ENCODE peak calls at places on chromosome 4, in four cellular contexts. V is esophagus squamous epithelium, F is GM12892, C is H54. N is an unnamed sample.

GRCh38 chr4:23422878-23423277 is 467.0 kb downstream of the PPARGC1A start:
- DNase-seq in V (no peak), C (no peak), F (no peak), N (no peak)

GRCh38 chr4:25032126-25032525 is 1.4 kb upstream of the LGI2 start:
- DNase-seq in V (no peak), C (no peak), F (no peak), N (no peak)

GRCh38 chr4:106329027-106329618 is 12.8 kb downstream of the AIMP1 start:
- DNase-seq in F (no peak), C (no peak), V (no peak), N (no peak)

GRCh38 chr4:152534541-152535231 is 1.2 kb downstream of the FBXW7 start:
- DNase-seq in C (no peak), V (no peak), F (no peak), N (peak; percentile 72)

GRCh38 chr4:17760602-17761001 is 20.8 kb downstream of the FAM184B start:
- DNase-seq in C (no peak), F (no peak), V (no peak), N (no peak)

GRCh38 chr4:98430708-98431403 is 169.7 kb downstream of the RAP1GDS1 start:
- DNase-seq in F (no peak), V (no peak), C (peak; percentile 27), N (no peak)

GRCh38 chr4:155099231-155099630 is 109.2 kb upstream of the NPY2R start:
- DNase-seq in V (no peak), C (no peak), F (no peak), N (no peak)

GRCh38 chr4:153764611-153765368 is 5.0 kb upstream of the RNF175 start:
- DNase-seq in F (no peak), V (no peak), C (no peak), N (no peak)

GRCh38 chr4:16158504-16158852 is 67.8 kb downstream of the TAPT1 start:
- DNase-seq in V (no peak), C (no peak), F (no peak), N (peak; percentile 78)

GRCh38 chr4:8305851-8306361 is 36.4 kb downstream of the HTRA3 start:
- DNase-seq in F (no peak), C (no peak), V (no peak), N (peak; percentile 44)

GRCh38 chr4:79657379-79657778 is 249.4 kb upstream of the GK2 start:
- DNase-seq in V (no peak), F (no peak), C (no peak), N (no peak)

GRCh38 chr4:20044502-20044911 is 207.2 kb upstream of the SLIT2 start:
- DNase-seq in F (no peak), C (no peak), V (no peak), N (no peak)

GRCh38 chr4:74009307-74009706 is 10.8 kb upstream of the CXCL5 start:
- DNase-seq in C (no peak), F (no peak), V (no peak), N (no peak)

GRCh38 chr4:179465131-179465797 is 2023.0 kb upstream of the AGA start:
- DNase-seq in F (no peak), V (no peak), C (no peak), N (no peak)

GRCh38 chr4:38730830-38731646 is 51.8 kb downstream of the TLR10 start:
- DNase-seq in F (peak; percentile 39), C (peak; percentile 35), V (peak; percentile 25), N (peak; percentile 90)

GRCh38 chr4:117986331-117986730 is 48.0 kb upstream of the NDST3 start:
- DNase-seq in V (no peak), C (no peak), F (no peak), N (no peak)

GRCh38 chr4:169604131-169604900 is 8.1 kb downstream of the NEK1 start:
- DNase-seq in V (no peak), F (no peak), C (no peak), N (no peak)

GRCh38 chr4:107473126-107473525 is 246.9 kb downstream of the PAPSS1 start:
- DNase-seq in C (no peak), F (no peak), V (no peak), N (no peak)

GRCh38 chr4:156784970-156785369 is 186.6 kb downstream of the PDGFC start:
- DNase-seq in V (no peak), C (no peak), F (no peak), N (no peak)

GRCh38 chr4:74111990-74112389 is 13.0 kb upstream of the CXCL2 start:
- DNase-seq in C (no peak), V (no peak), F (no peak), N (no peak)

GRCh38 chr4:113657834-113658233 is 103.7 kb downstream of the CAMK2D start:
- DNase-seq in F (no peak), V (no peak), C (no peak), N (no peak)

GRCh38 chr4:142281999-142282398 is 564.1 kb downstream of the INPP4B start:
- DNase-seq in V (no peak), F (no peak), C (no peak), N (no peak)

GRCh38 chr4:102578819-102579218 is 77.7 kb downstream of the NFKB1 start:
- DNase-seq in V (no peak), C (no peak), F (no peak), N (no peak)

GRCh38 chr4:44038811-44039210 is 409.8 kb downstream of the KCTD8 start:
- DNase-seq in F (no peak), C (no peak), V (no peak), N (no peak)

GRCh38 chr4:101304916-101305315 is 42.4 kb downstream of the PPP3CA start:
- DNase-seq in V (no peak), F (no peak), C (no peak), N (no peak)

GRCh38 chr4:9765091-9765490 is 16.3 kb upstream of the DRD5 start:
- DNase-seq in V (no peak), C (no peak), F (no peak), N (no peak)

GRCh38 chr4:6566582-6567190 is 8.3 kb upstream of the MAN2B2 start:
- DNase-seq in F (no peak), V (no peak), C (no peak), N (no peak)

GRCh38 chr4:87038837-87039715 is 104.3 kb downstream of the AFF1 start:
- DNase-seq in C (peak; percentile 60), V (no peak), F (no peak), N (peak; percentile 63)

GRCh38 chr4:83931659-83932058 is 395.8 kb downstream of the GPAT3 start:
- DNase-seq in F (no peak), V (no peak), C (no peak), N (no peak)

GRCh38 chr4:112813790-112814189 is 176.8 kb downstream of the LARP7 start:
- DNase-seq in V (no peak), C (no peak), F (no peak), N (no peak)

GRCh38 chr4:104451573-104451972 is 43.1 kb downstream of the CXXC4 start:
- DNase-seq in C (no peak), F (no peak), V (no peak), N (no peak)

GRCh38 chr4:152843476-152844107 is 63.8 kb downstream of the ARFIP1 start:
- DNase-seq in C (no peak), F (no peak), V (no peak), N (peak; percentile 69)

GRCh38 chr4:133151681-133152329 is 2.7 kb downstream of the PCDH10 start:
- DNase-seq in F (no peak), V (no peak), C (no peak), N (no peak)

GRCh38 chr4:112840061-112840460 is 203.1 kb downstream of the LARP7 start:
- DNase-seq in V (no peak), F (no peak), C (peak; percentile 19), N (no peak)

GRCh38 chr4:1010522-1011021 is 854 bp upstream of the FGFRL1 start:
- DNase-seq in F (no peak), C (no peak), V (peak; percentile 24), N (peak; percentile 89)
- TF ChIP-seq POLR2A in F (no peak), C (no peak), V (no peak), N (no peak)

GRCh38 chr4:2249526-2249991 is 7.6 kb upstream of the HAUS3 start:
- DNase-seq in C (no peak), F (peak; percentile 9), V (no peak), N (no peak)

GRCh38 chr4:2247128-2248043 is 5.5 kb upstream of the HAUS3 start:
- DNase-seq in C (peak; percentile 1), V (no peak), F (peak; percentile 16), N (no peak)

GRCh38 chr4:2248821-2249261 is 6.9 kb upstream of the HAUS3 start:
- DNase-seq in F (peak; percentile 19), C (no peak), V (no peak), N (peak; percentile 13)

GRCh38 chr4:2246384-2247127 is 4.6 kb upstream of the HAUS3 start:
- DNase-seq in V (no peak), C (peak; percentile 0), F (peak; percentile 13), N (no peak)

DNA sequence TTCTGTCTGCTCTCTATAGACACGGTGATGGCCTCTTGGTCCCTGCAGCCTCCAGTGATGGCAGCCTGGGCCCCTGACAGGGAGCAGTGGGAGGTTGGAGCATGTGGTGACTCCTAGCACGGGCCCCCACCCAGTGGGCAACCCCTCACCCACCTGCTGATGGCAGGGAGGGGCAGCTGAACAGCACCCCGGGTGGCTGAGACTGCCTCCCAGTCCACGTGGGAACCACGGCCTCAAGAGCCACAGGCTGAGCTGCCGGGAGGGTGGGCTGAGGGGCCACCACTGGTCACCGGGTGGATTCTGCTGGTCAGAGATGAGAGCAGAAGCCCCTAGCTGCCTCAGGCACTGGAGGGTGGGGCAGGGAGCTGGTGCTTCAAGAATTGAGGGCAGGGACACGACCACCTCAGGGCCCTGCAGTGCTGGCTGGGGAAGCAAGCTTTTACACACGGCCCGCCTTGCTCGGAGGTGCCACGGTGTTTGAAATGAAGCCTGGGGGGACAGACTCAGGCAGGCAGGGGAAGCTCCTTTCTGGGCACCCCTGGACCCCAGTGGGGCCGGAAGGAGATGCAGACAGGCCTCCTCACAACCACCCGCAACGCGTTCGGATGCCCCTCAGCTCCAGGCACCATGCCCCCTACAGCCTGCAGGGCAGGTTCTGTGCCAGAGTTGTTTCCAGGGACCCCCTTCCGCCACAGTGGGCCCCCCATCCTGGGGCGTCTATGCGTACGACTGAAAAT is 6.3 kb upstream of the HAUS3 start:
- DNase-seq in V (no peak), C (peak; percentile 0), F (peak; percentile 23), N (peak; percentile 37)
- TF ChIP-seq POLR2A in V (no peak), C (no peak), F (no peak), N (no peak)

DNA sequence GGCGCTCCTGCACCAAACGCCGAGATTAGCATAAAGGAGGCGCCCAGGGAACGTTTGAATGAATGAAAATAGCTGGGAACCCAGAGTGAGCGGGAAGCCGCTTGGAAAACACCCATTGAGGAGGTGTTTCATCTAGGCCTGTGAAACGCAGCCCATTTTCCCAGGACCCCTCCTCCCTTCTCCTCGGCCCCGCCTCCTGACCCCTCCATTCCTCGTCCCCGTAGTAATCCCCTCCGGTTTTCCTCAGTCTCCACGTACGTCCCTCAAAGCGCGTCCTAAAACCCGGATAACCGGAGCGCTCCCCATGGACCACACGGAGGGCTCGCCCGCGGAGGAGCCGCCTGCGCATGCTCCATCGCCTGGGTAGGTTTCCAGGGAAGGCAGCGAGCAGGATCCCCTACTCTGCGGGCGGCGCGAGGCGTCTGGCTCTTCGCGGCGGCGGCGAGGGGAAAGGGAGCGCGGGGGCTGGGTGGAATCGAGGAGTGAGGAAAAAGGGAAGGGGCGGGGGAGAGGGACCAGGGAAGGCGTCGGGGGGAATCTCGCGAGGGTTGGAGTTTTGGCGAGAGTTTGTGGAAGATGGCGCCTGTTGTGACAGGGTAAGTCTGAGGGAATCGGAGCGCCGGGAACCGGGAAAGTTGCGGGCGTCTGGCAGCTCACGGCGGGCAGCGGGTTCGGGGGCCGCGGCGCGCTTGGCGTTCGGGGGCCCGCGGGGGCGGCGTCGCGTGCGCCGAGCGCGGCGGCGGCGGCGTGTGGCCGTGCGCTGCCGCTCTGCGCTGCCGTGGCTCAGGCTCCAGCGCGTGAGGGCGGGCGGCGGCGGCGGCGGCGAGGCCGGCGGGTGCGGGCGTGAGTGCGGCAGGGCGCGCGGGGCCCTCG is at the start of gene RBPJ:
- DNase-seq in F (peak; percentile 59), C (peak; percentile 69), V (peak; percentile 63), N (peak; percentile 94)
- TF ChIP-seq POLR2A in F (peak; percentile 58), C (peak; percentile 43), V (no peak), N (peak; percentile 80)

GRCh38 chr4:76148142-76148849 is at the start of gene NUP54:
- DNase-seq in C (peak; percentile 60), F (peak; percentile 82), V (peak; percentile 74), N (peak; percentile 97)
- TF ChIP-seq POLR2A in C (peak; percentile 71), F (peak; percentile 85), V (peak; percentile 16), N (peak; percentile 73)

N was measured in Peyer's patch.